ENCODE peak calls at places on chromosomes 4 and X, in eight cellular contexts. Z, V, B, N, L, R, Q and S are unnamed samples.
A peak's percentile ranks its signal among the peaks of the same experiment; 100 is the strongest.

GRCh38 chr4:182297659-182298058 is 54.5 kb downstream of the TENM3 start:
- DNase-seq in B (no peak), L (no peak), R (no peak), Z (no peak), V (peak; percentile 19), Q (peak; percentile 22), N (no peak), S (no peak)

GRCh38 chr4:152936446-152937279 is 540 bp downstream of the FHDC1 start:
- DNase-seq in Q (no peak), L (peak; percentile 39), B (peak; percentile 24), R (no peak), V (peak; percentile 58), Z (no peak), N (no peak), S (peak; percentile 59)

GRCh38 chr4:28947374-28947773 is 1772.8 kb upstream of the PCDH7 start:
- DNase-seq in Q (no peak), L (no peak), N (no peak), B (no peak), V (no peak), R (no peak), Z (no peak), S (no peak)

GRCh38 chr4:108170729-108171540 is 2.2 kb upstream of the LEF1 start:
- DNase-seq in L (no peak), V (peak; percentile 11), B (no peak), Z (no peak), N (no peak), R (no peak), Q (no peak), S (no peak)

GRCh38 chrX:6226646-6227444 is 1.8 kb downstream of the NLGN4X start:
- DNase-seq in B (peak; percentile 13), L (no peak), N (no peak), Q (no peak), V (peak; percentile 20), Z (no peak), R (peak; percentile 21), S (peak; percentile 74)

GRCh38 chrX:131918839-131919238 is 104.3 kb upstream of the STK26 start:
- DNase-seq in N (no peak), R (no peak), L (no peak), B (no peak), Z (no peak), Q (no peak), V (no peak), S (no peak)

GRCh38 chr4:73726000-73726399 is 14.4 kb upstream of the CXCL8 start:
- DNase-seq in V (peak; percentile 91), N (no peak), B (no peak), L (no peak), R (no peak), Z (no peak), Q (peak; percentile 91), S (no peak)

GRCh38 chrX:119880552-119881437 is 9.2 kb downstream of the NDUFA1 start:
- DNase-seq in L (peak; percentile 13), B (no peak), N (no peak), Z (no peak), R (no peak), Q (peak; percentile 68), V (peak; percentile 74), S (peak; percentile 21)

GRCh38 chr4:150237110-150237852 is 159.0 kb downstream of the DCLK2 start:
- DNase-seq in L (no peak), Z (no peak), Q (peak; percentile 87), N (no peak), B (no peak), V (peak; percentile 93), R (no peak), S (no peak)

GRCh38 chrX:50161143-50161542 is 39.7 kb downstream of the AKAP4 start:
- DNase-seq in V (peak; percentile 3), Z (no peak), R (no peak), L (no peak), B (no peak), Q (no peak), N (no peak), S (no peak)

GRCh38 chr4:43435303-43435702 is 542.8 kb downstream of the GRXCR1 start:
- DNase-seq in Q (no peak), N (no peak), Z (no peak), L (no peak), B (no peak), V (no peak), R (no peak), S (no peak)

GRCh38 chr4:89610236-89610635 is 226.7 kb downstream of the SNCA start:
- DNase-seq in V (no peak), L (no peak), R (no peak), N (no peak), Z (no peak), B (no peak), Q (no peak), S (no peak)

GRCh38 chrX:63330681-63331080 is 20.5 kb downstream of the SPIN4 start:
- DNase-seq in N (no peak), Z (no peak), R (no peak), Q (no peak), B (no peak), V (no peak), L (no peak), S (no peak)

GRCh38 chr4:176794151-176794550 is 1.4 kb upstream of the VEGFC start:
- DNase-seq in Z (no peak), B (no peak), Q (peak; percentile 85), V (peak; percentile 92), R (no peak), N (no peak), L (no peak), S (no peak)

GRCh38 chr4:66575024-66575696 is 904.9 kb upstream of the EPHA5 start:
- DNase-seq in R (no peak), V (peak; percentile 5), Z (no peak), L (peak; percentile 56), B (no peak), N (no peak), Q (peak; percentile 86), S (no peak)

DNA sequence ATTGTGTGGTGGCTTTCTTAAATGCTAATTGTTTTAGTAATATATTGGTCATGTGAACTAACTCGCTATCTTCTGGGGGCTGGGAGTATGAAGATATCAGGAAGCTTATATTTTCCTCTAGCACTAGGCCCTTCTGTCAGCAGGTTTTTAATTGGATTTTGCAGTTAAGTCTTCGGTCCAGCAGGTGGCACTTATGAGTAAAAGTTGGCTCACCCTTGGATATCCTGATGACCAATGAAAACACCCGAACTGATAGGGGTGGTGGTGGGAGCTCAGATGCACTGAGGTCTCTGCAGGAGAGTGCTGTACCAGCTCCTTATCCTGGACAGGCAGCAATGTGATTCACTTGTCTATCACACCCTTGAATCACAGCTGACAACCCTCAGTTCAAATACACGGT is 1365.8 kb upstream of the DIAPH2 start:
- DNase-seq in N (no peak), V (no peak), L (no peak), R (no peak), B (no peak), Q (no peak), Z (no peak), S (peak; percentile 23)
- TF ChIP-seq CTCF in N (peak; percentile 20), V (no peak), L (no peak), R (peak; percentile 49), B (no peak), Q (peak; percentile 10), Z (no peak), S (peak; percentile 50)

GRCh38 chr4:111475001-111475400 is 670.3 kb upstream of the FAM241A start:
- DNase-seq in B (no peak), N (no peak), L (no peak), Q (peak; percentile 30), V (peak; percentile 66), R (no peak), Z (no peak), S (peak; percentile 51)
- TF ChIP-seq CTCF in B (peak; percentile 58), N (peak; percentile 69), L (no peak), Q (peak; percentile 50), V (peak; percentile 44), R (peak; percentile 17), Z (peak; percentile 32), S (peak; percentile 55)

GRCh38 chrX:13750204-13750603 is 15.7 kb downstream of the OFD1 start:
- DNase-seq in Z (no peak), R (no peak), V (peak; percentile 49), L (no peak), Q (peak; percentile 63), N (no peak), B (no peak), S (no peak)

GRCh38 chrX:13752141-13752540 is 17.6 kb downstream of the OFD1 start:
- DNase-seq in V (no peak), R (no peak), B (no peak), N (no peak), Q (no peak), L (no peak), Z (no peak), S (no peak)

GRCh38 chrX:13750812-13751211 is 16.3 kb downstream of the OFD1 start:
- DNase-seq in N (no peak), B (no peak), R (no peak), L (no peak), Q (no peak), Z (no peak), V (no peak), S (no peak)

GRCh38 chrX:13748486-13748885 is 13.9 kb downstream of the OFD1 start:
- DNase-seq in L (no peak), B (no peak), Q (no peak), N (no peak), R (no peak), Z (no peak), V (peak; percentile 54), S (no peak)

DNA sequence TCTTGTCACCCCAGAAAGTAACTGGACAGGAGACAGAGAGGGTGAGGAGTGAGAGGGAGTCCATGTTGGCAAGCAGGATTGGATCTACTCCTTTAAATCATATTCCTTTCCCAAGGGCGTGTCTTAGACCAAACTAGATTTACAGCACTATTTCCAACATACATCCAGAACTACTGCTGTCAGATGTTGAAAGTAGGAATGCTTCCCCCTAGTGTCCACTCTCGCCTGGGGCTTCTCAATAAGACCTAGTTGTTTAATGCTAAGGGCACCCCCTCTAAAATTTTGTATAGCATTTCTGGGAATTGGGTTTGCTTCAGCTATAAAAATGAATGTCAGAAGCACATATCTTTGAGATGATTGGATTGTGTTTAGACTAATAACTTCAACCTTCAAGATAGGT is 13.3 kb downstream of the OFD1 start:
- DNase-seq in B (no peak), Q (no peak), Z (no peak), V (peak; percentile 72), N (no peak), R (no peak), L (peak; percentile 38), S (no peak)
- TF ChIP-seq CTCF in B (peak; percentile 48), Q (peak; percentile 52), Z (peak; percentile 39), V (peak; percentile 51), N (peak; percentile 33), R (no peak), L (peak; percentile 28), S (peak; percentile 26)

DNA sequence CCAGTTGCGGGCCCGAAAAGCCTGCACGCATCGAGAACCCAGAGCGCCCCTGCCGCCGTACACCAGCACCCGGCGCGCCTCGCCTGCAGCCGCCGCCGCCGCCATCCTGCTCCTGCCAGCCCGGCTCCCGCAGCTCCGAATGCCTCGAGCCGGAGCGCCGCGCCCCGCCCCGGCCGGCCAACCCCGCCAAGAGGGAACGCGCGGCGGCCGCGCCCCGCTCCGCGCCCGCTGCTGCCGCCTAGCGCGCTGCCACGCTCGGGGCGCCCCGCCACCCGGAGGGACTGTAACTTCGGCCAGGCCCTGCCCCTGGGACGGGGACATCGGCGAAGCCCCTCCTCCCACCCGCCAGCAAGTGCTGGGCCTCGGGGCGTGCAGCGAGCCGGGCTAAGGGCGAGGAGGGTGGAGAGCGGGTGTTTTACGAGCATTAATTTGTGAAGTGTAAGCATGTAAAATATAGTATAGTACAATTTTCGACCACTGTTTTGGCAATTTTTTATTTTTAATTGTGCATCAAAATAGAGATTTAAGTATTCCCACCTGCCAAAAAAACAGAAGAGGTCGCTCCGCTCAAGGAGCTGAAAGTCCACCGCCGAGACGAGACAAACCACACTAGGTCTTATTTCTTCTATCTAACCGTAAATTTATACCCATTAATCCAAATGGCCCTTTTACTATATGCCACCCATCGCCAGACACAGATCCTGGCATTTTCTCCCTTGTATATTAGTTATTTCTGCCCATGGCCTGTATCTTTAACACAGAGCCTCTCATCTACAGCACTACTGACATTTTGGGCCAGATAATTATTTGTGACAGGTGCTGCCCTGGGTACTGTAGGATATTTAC is at the start of gene QDPR:
- DNase-seq in Z (peak; percentile 90), N (peak; percentile 63), V (peak; percentile 93), L (peak; percentile 83), R (peak; percentile 52), Q (peak; percentile 74), B (peak; percentile 90), S (peak; percentile 91)
- TF ChIP-seq CTCF in Z (peak; percentile 37), N (peak; percentile 50), V (peak; percentile 19), L (peak; percentile 45), R (no peak), Q (no peak), B (peak; percentile 55), S (no peak)